ENCODE peak calls at places on chromosome 20, in six cellular contexts. N is transverse colon, I is endodermal cell, T is progenitor cell of endocrine pancreas, Y is kidney epithelial cell, W is sigmoid colon. D is an unnamed sample.

GRCh38 chr20:59082981-59083380 is 40.4 kb upstream of the PRELID3B start:
- DNase-seq in I (no peak), T (no peak), N (no peak), W (no peak), Y (no peak), D (no peak)

GRCh38 chr20:62808211-62808865 is 3.7 kb downstream of the OGFR start:
- DNase-seq in Y (no peak), T (peak), N (peak), I (peak), W (no peak), D (peak)

GRCh38 chr20:41178904-41179432 is 41.6 kb downstream of the PLCG1 start:
- DNase-seq in Y (no peak), T (peak), N (peak), W (no peak), I (peak), D (no peak)

GRCh38 chr20:25360631-25361286 is 29.9 kb downstream of the ABHD12 start:
- DNase-seq in T (no peak), W (no peak), Y (no peak), I (no peak), N (no peak), D (no peak)

GRCh38 chr20:63182946-63183415 is 33.0 kb downstream of the YTHDF1 start:
- DNase-seq in T (no peak), N (no peak), I (no peak), W (no peak), Y (no peak), D (no peak)

GRCh38 chr20:52105573-52106422 is 85.8 kb downstream of the ZFP64 start:
- DNase-seq in I (peak), Y (no peak), T (peak), N (no peak), W (no peak), D (no peak)

GRCh38 chr20:32482251-32483220 is 102.6 kb downstream of the NOL4L start:
- DNase-seq in N (peak), W (peak), Y (no peak), I (peak), T (peak), D (no peak)

GRCh38 chr20:57025261-57025660 is 241.2 kb downstream of the BMP7 start:
- DNase-seq in I (no peak), W (no peak), T (no peak), N (no peak), Y (no peak), D (no peak)

GRCh38 chr20:61043681-61044080 is 208.4 kb upstream of the CDH4 start:
- DNase-seq in Y (no peak), T (no peak), N (no peak), I (no peak), W (no peak), D (no peak)

GRCh38 chr20:58524814-58525213 is 9.6 kb upstream of the APCDD1L start:
- DNase-seq in I (no peak), T (no peak), Y (peak), W (peak), N (no peak), D (no peak)

GRCh38 chr20:45115829-45116228 is 855 bp upstream of the WFDC5 start:
- DNase-seq in T (no peak), I (no peak), Y (no peak), W (no peak), N (no peak), D (no peak)

GRCh38 chr20:48722002-48722731 is 105.6 kb downstream of the PREX1 start:
- DNase-seq in W (no peak), I (no peak), N (peak), Y (peak), T (no peak), D (no peak)

GRCh38 chr20:31670371-31671228 is 32.9 kb downstream of the COX4I2 start:
- DNase-seq in W (peak), N (peak), Y (no peak), T (no peak), I (no peak), D (no peak)

GRCh38 chr20:44154521-44155001 is 32.4 kb downstream of the JPH2 start:
- DNase-seq in N (no peak), I (peak), Y (no peak), T (no peak), W (peak), D (no peak)

GRCh38 chr20:12053348-12053747 is 135.7 kb downstream of the BTBD3 start:
- DNase-seq in I (no peak), Y (peak), W (no peak), T (no peak), N (no peak), D (no peak)

GRCh38 chr20:20327756-20328155 is 40.1 kb upstream of the INSM1 start:
- DNase-seq in I (no peak), W (no peak), Y (no peak), T (no peak), N (no peak), D (no peak)

GRCh38 chr20:38986663-38987062 is 24.5 kb downstream of the DHX35 start:
- DNase-seq in W (no peak), N (no peak), T (no peak), I (no peak), Y (no peak), D (no peak)
- TF ChIP-seq CTCF in W (no peak), N (no peak), T (no peak), I (peak), Y (no peak), D (no peak)

GRCh38 chr20:4817230-4817671 is 95.5 kb downstream of the PRND start:
- DNase-seq in I (peak), Y (peak), T (no peak), W (no peak), N (no peak), D (no peak)
- TF ChIP-seq CTCF in I (peak), Y (peak), T (no peak), W (no peak), N (no peak), D (no peak)

DNA sequence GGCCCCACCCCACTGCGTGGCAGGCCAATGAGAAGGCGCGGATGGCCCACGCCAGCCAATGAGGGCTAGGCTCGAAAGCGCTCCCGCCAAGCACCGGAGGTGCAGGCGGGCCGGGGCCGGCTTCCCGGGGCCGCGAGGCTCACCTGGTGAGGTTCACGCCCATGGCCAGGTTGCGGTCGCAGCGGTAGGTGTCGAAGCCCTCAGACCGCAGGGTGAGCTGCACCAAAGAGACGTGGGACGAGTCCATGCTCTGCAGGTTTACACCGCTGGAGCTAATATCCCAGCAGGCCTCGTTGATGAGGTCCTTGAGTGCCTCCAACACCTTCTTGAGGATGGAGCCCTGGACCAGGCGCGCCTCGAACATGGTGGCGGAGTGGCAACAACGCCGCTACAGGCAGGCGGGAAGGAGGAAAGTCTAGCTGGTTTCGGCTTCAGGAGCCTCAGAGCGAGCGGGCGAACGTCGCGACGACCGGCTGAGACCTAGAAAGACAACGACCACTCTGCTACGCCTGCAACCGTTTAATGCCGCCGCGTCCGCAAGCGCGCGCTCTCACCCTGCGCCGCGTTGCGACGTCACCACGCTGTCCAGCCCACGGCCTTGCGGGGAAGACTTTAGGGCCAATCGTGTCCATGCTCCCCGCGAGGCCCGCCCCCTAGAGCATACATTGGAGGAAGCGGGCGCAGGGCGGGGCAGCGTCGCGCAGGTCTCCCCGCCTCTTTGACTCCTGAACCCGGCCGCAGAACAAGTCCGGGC is at the start of gene PCNA:
- DNase-seq in T (peak), W (peak), I (peak), Y (peak), N (peak), D (peak)
- TF ChIP-seq CTCF in T (no peak), W (no peak), I (no peak), Y (no peak), N (no peak), D (no peak)

GRCh38 chr20:6265204-6265904 is 142.5 kb upstream of the FERMT1 start:
- DNase-seq in N (no peak), I (no peak), W (no peak), Y (peak), T (no peak), D (no peak)
- TF ChIP-seq CTCF in N (peak), I (peak), W (no peak), Y (peak), T (peak), D (no peak)

GRCh38 chr20:47527004-47527800 is 25.5 kb downstream of the NCOA3 start:
- DNase-seq in T (no peak), I (no peak), Y (no peak), W (no peak), N (no peak), D (no peak)

GRCh38 chr20:47515843-47516242 is 14.2 kb downstream of the NCOA3 start:
- DNase-seq in I (no peak), Y (no peak), N (no peak), T (no peak), W (no peak), D (no peak)

GRCh38 chr20:47524385-47524784 is 22.7 kb downstream of the NCOA3 start:
- DNase-seq in Y (no peak), N (no peak), I (no peak), T (no peak), W (no peak), D (no peak)

GRCh38 chr20:47521059-47521808 is 19.5 kb downstream of the NCOA3 start:
- DNase-seq in T (no peak), W (no peak), Y (no peak), N (no peak), I (peak), D (no peak)
- TF ChIP-seq CTCF in T (no peak), W (no peak), Y (peak), N (no peak), I (peak), D (no peak)

D was measured in omental fat pad.